ENCODE peak calls at places on chromosomes 5 and 9, in six cellular contexts. O is IMR-90, A is H54, M is body of pancreas, W is sigmoid colon, I is adrenal gland. B is an unnamed sample.

GRCh38 chr9:93614830-93615468 is 38.6 kb downstream of the PHF2 start:
- DNase-seq in O (no peak), A (no peak), M (no peak), W (no peak), I (no peak), B (no peak)

GRCh38 chr5:179475211-179475840 is 75.0 kb upstream of the RUFY1 start:
- DNase-seq in O (no peak), A (no peak), M (peak), W (no peak), I (no peak), B (no peak)

GRCh38 chr5:134131578-134132350 is 17.3 kb downstream of the TCF7 start:
- DNase-seq in O (no peak), A (no peak), M (no peak), W (no peak), I (no peak), B (no peak)

GRCh38 chr9:95506438-95506691 is 10.4 kb downstream of the PTCH1 start:
- DNase-seq in O (peak), A (peak), M (peak), W (no peak), I (peak), B (no peak)

GRCh38 chr5:149702953-149703646 is 27.0 kb upstream of the PPARGC1B start:
- DNase-seq in O (no peak), A (no peak), M (no peak), W (no peak), I (no peak), B (no peak)

GRCh38 chr9:104905931-104906330 is 22.0 kb downstream of the ABCA1 start:
- DNase-seq in O (no peak), A (no peak), M (no peak), W (no peak), I (no peak), B (no peak)

GRCh38 chr5:143126121-143127019 is 277.1 kb downstream of the NR3C1 start:
- DNase-seq in O (peak), A (no peak), M (no peak), W (no peak), I (no peak), B (no peak)

GRCh38 chr9:124810513-124811355 is 33.8 kb downstream of the OLFML2A start:
- DNase-seq in O (peak), A (peak), M (no peak), W (no peak), I (no peak), B (no peak)

GRCh38 chr5:90263102-90263501 is 146.5 kb downstream of the CETN3 start:
- DNase-seq in O (no peak), A (no peak), M (no peak), W (no peak), I (no peak), B (no peak)

DNA sequence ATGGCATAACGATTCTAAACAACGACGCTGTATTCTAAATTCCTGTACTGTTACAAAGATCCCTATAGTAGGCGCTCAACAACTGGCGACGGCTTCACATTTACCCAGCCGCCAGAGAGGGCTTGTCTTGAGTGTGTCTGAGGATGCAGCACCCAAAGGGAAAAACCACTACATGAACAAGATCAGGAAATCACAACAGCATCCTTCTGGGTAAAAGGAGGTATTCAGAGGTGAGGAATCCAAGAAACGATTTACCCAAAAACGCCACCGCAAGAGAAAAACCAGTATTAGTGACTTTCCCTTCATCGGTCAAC is 711 bp downstream of the TTC33 start:
- DNase-seq in O (peak), A (peak), M (peak), W (peak), I (peak), B (peak)
- TF ChIP-seq POLR2A in O (peak), A (no peak), M (no peak), W (no peak), I (peak), B (no peak)

DNA sequence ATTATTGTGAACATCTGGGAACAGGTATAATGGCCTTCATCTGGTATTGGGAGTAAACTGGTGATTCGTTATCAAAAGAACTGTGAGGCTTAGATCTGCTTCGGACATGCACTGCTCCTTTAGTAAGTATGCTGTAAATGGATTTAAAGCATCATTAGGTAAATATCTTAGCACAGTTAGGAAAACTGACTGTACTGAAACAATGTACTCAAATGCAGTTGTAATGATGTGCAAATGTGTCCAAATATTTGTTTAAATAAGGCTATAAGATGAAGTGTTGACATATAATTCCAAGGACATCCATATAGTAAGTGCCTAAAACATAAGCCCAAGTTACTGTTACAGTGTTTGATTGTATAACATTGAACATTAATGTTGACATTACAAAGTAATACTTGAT is 512.5 kb upstream of the CDH18 start:
- DNase-seq in O (no peak), A (no peak), M (no peak), W (no peak), I (no peak), B (no peak)
- TF ChIP-seq POLR2A in O (no peak), A (no peak), M (no peak), W (no peak), I (no peak), B (no peak)

GRCh38 chr5:1172670-1173404 is 28.6 kb upstream of the SLC6A19 start:
- DNase-seq in O (no peak), A (no peak), M (peak), W (no peak), I (no peak), B (no peak)
- TF ChIP-seq POLR2A in O (no peak), A (no peak), M (no peak), W (no peak), I (no peak), B (no peak)

DNA sequence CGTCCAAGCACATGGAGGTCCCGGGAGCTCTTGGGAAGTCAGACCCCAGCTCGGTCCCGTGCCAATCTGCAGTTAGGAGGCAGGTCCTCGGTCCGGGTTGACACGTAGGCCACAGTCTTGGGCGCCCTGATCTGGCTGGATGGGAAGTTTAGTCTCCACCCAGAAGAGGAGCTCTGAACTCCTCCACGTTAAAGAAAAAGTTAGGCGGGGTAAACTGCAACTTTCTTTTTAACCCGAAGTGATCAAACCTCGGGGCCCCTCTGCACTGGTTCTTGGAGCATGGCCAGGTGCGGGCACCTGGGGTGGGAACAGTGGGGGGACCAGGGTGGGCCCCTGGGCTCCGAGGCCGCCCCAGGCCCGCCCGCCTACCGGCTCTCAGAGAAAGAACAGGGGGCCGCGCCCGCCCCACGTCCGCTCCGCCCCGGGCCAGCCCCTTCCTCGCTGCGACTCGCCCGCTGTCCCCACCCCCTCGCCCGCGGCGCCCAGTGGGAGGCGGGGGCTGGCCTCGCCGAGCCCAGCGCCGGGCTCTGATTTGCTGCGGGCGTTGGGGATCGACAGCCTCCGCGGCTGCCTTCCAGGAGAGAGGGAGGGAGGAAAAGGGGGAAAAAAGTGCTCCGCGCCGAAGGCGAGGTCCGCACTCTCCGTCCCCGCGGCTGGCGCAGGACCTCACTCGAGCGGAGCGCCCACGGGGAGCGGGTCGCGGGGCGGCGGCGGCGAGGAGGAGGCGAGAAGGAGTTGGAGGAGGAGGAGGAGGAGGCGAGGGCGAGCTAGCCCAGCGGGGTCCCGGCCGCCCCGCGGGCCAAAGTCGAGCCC is at the start of gene COL5A1:
- DNase-seq in O (peak), A (peak), M (peak), W (peak), I (peak), B (peak)
- TF ChIP-seq POLR2A in O (peak), A (peak), M (peak), W (peak), I (peak), B (no peak)